ENCODE peak calls at places on chromosomes 2 and 18, in ten cellular contexts. A, H, C, O, I, X, F, L, R and G are unnamed samples.

GRCh38 chr2:162582357-162582798 is 238.4 kb downstream of the GCA start:
- DNase-seq in F (no peak), R (no peak), A (peak; percentile 86), C (no peak), X (no peak), L (no peak), I (peak; percentile 27), O (peak; percentile 61), H (no peak), G (peak; percentile 38)

GRCh38 chr18:46152436-46152807 is 48.2 kb downstream of the HAUS1 start:
- DNase-seq in I (peak; percentile 47), L (no peak), C (no peak), X (no peak), A (no peak), F (peak; percentile 81), R (no peak), H (no peak), O (no peak), G (peak; percentile 53)

GRCh38 chr18:37578886-37579513 is 13.4 kb upstream of the CELF4 start:
- DNase-seq in R (peak; percentile 66), A (peak; percentile 54), F (peak; percentile 30), L (no peak), H (peak; percentile 5), C (no peak), X (no peak), O (no peak), I (no peak), G (peak; percentile 66)

GRCh38 chr2:152155209-152155608 is 20.4 kb downstream of the STAM2 start:
- DNase-seq in R (no peak), H (no peak), F (no peak), I (no peak), L (no peak), X (no peak), A (no peak), O (no peak), C (no peak), G (no peak)

GRCh38 chr2:180715044-180715443 is 265.4 kb upstream of the UBE2E3 start:
- DNase-seq in A (peak; percentile 98), I (no peak), R (no peak), F (no peak), O (no peak), H (no peak), C (no peak), X (no peak), L (no peak), G (peak; percentile 34)

GRCh38 chr18:13522861-13523660 is 203.3 kb downstream of the FAM210A start:
- DNase-seq in C (no peak), L (no peak), O (no peak), I (no peak), R (no peak), A (no peak), X (no peak), H (no peak), F (no peak), G (no peak)

GRCh38 chr2:164655750-164656149 is 34.5 kb upstream of the GRB14 start:
- DNase-seq in F (peak; percentile 57), A (no peak), R (no peak), X (no peak), L (no peak), C (no peak), H (no peak), I (no peak), O (no peak), G (no peak)

GRCh38 chr2:164538250-164538866 is 82.9 kb downstream of the GRB14 start:
- DNase-seq in C (no peak), X (no peak), A (peak; percentile 32), I (peak; percentile 34), O (no peak), L (no peak), F (peak; percentile 73), H (peak; percentile 39), R (peak; percentile 52), G (peak; percentile 13)

GRCh38 chr18:12376034-12376717 is 851 bp downstream of the AFG3L2 start:
- DNase-seq in R (no peak), H (peak; percentile 53), F (peak; percentile 19), O (peak; percentile 32), C (no peak), A (peak; percentile 32), I (peak; percentile 20), L (no peak), X (no peak), G (no peak)

GRCh38 chr2:177763532-177764265 is 308.9 kb downstream of the PDE11A start:
- DNase-seq in I (peak; percentile 69), R (peak; percentile 80), C (peak; percentile 53), A (peak; percentile 73), H (peak; percentile 76), X (peak; percentile 74), L (peak; percentile 65), O (peak; percentile 79), F (peak; percentile 78), G (peak; percentile 98)

GRCh38 chr2:98578231-98578630 is 30.1 kb downstream of the COA5 start:
- DNase-seq in C (no peak), I (no peak), A (no peak), L (no peak), H (no peak), F (no peak), X (no peak), O (no peak), R (no peak), G (no peak)

GRCh38 chr2:226158229-226158628 is 641.4 kb downstream of the IRS1 start:
- DNase-seq in O (no peak), R (no peak), C (no peak), L (no peak), A (no peak), I (no peak), X (no peak), F (no peak), H (peak; percentile 2), G (no peak)

GRCh38 chr2:126359494-126359893 is 296.5 kb upstream of the GYPC start:
- DNase-seq in O (no peak), C (no peak), X (no peak), R (peak; percentile 24), I (no peak), F (peak; percentile 40), A (no peak), H (peak; percentile 28), L (no peak), G (peak; percentile 4)

GRCh38 chr2:201127570-201127969 is 11.6 kb downstream of the CFLAR start:
- DNase-seq in F (peak; percentile 72), X (peak; percentile 51), R (no peak), C (no peak), H (no peak), I (no peak), L (peak; percentile 58), O (no peak), A (no peak), G (no peak)